ENCODE peak calls at places on chromosomes 3 and 15, in eight cellular contexts. One of them, this sample, is unnamed.

GRCh38 chr3:179258820-179259219 is 7.9 kb upstream of the KCNMB3 start:
- DNase-seq in right atrium auricular region: no peak
- DNase-seq in foreskin fibroblast: no peak
- DNase-seq in kidney epithelial cell: no peak
- DNase-seq in cardiac muscle cell: no peak
- DNase-seq in mammary epithelial cell: no peak
- DNase-seq in fibroblast of mammary gland: no peak
- DNase-seq in left lung: no peak
- DNase-seq in this sample: no peak

GRCh38 chr15:72770673-72771328 is 12.8 kb downstream of the ADPGK start:
- DNase-seq in right atrium auricular region: no peak
- DNase-seq in foreskin fibroblast: no peak
- DNase-seq in kidney epithelial cell: no peak
- DNase-seq in cardiac muscle cell: no peak
- DNase-seq in mammary epithelial cell: no peak
- DNase-seq in fibroblast of mammary gland: peak; percentile 7
- DNase-seq in left lung: no peak
- DNase-seq in this sample: no peak

GRCh38 chr3:58151637-58152036 is 59.1 kb downstream of the DNASE1L3 start:
- DNase-seq in right atrium auricular region: no peak
- DNase-seq in foreskin fibroblast: no peak
- DNase-seq in kidney epithelial cell: no peak
- DNase-seq in cardiac muscle cell: no peak
- DNase-seq in mammary epithelial cell: no peak
- DNase-seq in fibroblast of mammary gland: no peak
- DNase-seq in left lung: no peak
- DNase-seq in this sample: no peak

GRCh38 chr3:127325630-127325961 is 37.8 kb upstream of the PRR20G start:
- DNase-seq in right atrium auricular region: peak; percentile 62
- DNase-seq in foreskin fibroblast: no peak
- DNase-seq in kidney epithelial cell: no peak
- DNase-seq in cardiac muscle cell: peak; percentile 59
- DNase-seq in mammary epithelial cell: peak; percentile 72
- DNase-seq in fibroblast of mammary gland: peak; percentile 13
- DNase-seq in left lung: no peak
- DNase-seq in this sample: no peak

GRCh38 chr15:78264304-78265136 is at the start of gene DNAJA4:
- DNase-seq in right atrium auricular region: peak; percentile 66
- DNase-seq in foreskin fibroblast: no peak
- DNase-seq in kidney epithelial cell: no peak
- DNase-seq in cardiac muscle cell: peak; percentile 71
- DNase-seq in mammary epithelial cell: no peak
- DNase-seq in fibroblast of mammary gland: peak; percentile 37
- DNase-seq in left lung: peak; percentile 88
- DNase-seq in this sample: peak; percentile 51

GRCh38 chr3:12993623-12994356 is 79.4 kb downstream of the IQSEC1 start:
- DNase-seq in right atrium auricular region: no peak
- DNase-seq in foreskin fibroblast: no peak
- DNase-seq in kidney epithelial cell: no peak
- DNase-seq in cardiac muscle cell: no peak
- DNase-seq in mammary epithelial cell: no peak
- DNase-seq in fibroblast of mammary gland: no peak
- DNase-seq in left lung: peak; percentile 88
- DNase-seq in this sample: peak; percentile 40

GRCh38 chr3:154191520-154191919 is 70.3 kb downstream of the ARHGEF26 start:
- DNase-seq in right atrium auricular region: no peak
- DNase-seq in foreskin fibroblast: no peak
- DNase-seq in kidney epithelial cell: no peak
- DNase-seq in cardiac muscle cell: no peak
- DNase-seq in mammary epithelial cell: no peak
- DNase-seq in fibroblast of mammary gland: peak; percentile 4
- DNase-seq in left lung: no peak
- DNase-seq in this sample: no peak

GRCh38 chr3:8621872-8622271 is 22.7 kb downstream of the SSUH2 start:
- DNase-seq in right atrium auricular region: peak; percentile 81
- DNase-seq in foreskin fibroblast: peak; percentile 89
- DNase-seq in kidney epithelial cell: no peak
- DNase-seq in cardiac muscle cell: peak; percentile 93
- DNase-seq in mammary epithelial cell: no peak
- DNase-seq in fibroblast of mammary gland: peak; percentile 95
- DNase-seq in left lung: no peak
- DNase-seq in this sample: no peak

GRCh38 chr3:143241556-143241955 is 122.0 kb downstream of the CHST2 start:
- DNase-seq in right atrium auricular region: no peak
- DNase-seq in foreskin fibroblast: peak; percentile 29
- DNase-seq in kidney epithelial cell: no peak
- DNase-seq in cardiac muscle cell: no peak
- DNase-seq in mammary epithelial cell: no peak
- DNase-seq in fibroblast of mammary gland: peak; percentile 51
- DNase-seq in left lung: no peak
- DNase-seq in this sample: no peak

GRCh38 chr15:58760385-58761009 is 10.6 kb upstream of the MINDY2 start:
- DNase-seq in right atrium auricular region: no peak
- DNase-seq in foreskin fibroblast: no peak
- DNase-seq in kidney epithelial cell: no peak
- DNase-seq in cardiac muscle cell: no peak
- DNase-seq in mammary epithelial cell: no peak
- DNase-seq in fibroblast of mammary gland: no peak
- DNase-seq in left lung: no peak
- DNase-seq in this sample: peak; percentile 17

GRCh38 chr3:156518726-156519125 is 36.2 kb downstream of the SSR3 start:
- DNase-seq in right atrium auricular region: no peak
- DNase-seq in foreskin fibroblast: peak; percentile 59
- DNase-seq in kidney epithelial cell: no peak
- DNase-seq in cardiac muscle cell: no peak
- DNase-seq in mammary epithelial cell: peak; percentile 32
- DNase-seq in fibroblast of mammary gland: peak; percentile 80
- DNase-seq in left lung: no peak
- DNase-seq in this sample: no peak

GRCh38 chr3:125959317-125960065 is 9.5 kb upstream of the ROPN1B start:
- DNase-seq in right atrium auricular region: no peak
- DNase-seq in foreskin fibroblast: no peak
- DNase-seq in kidney epithelial cell: no peak
- DNase-seq in cardiac muscle cell: no peak
- DNase-seq in mammary epithelial cell: no peak
- DNase-seq in fibroblast of mammary gland: no peak
- DNase-seq in left lung: peak; percentile 67
- DNase-seq in this sample: no peak

GRCh38 chr3:114451051-114451451 is 157.2 kb downstream of the TIGIT start:
- DNase-seq in right atrium auricular region: no peak
- DNase-seq in foreskin fibroblast: no peak
- DNase-seq in kidney epithelial cell: no peak
- DNase-seq in cardiac muscle cell: peak; percentile 16
- DNase-seq in mammary epithelial cell: no peak
- DNase-seq in fibroblast of mammary gland: no peak
- DNase-seq in left lung: no peak
- DNase-seq in this sample: no peak

GRCh38 chr3:156792114-156792513 is 34.0 kb upstream of the LEKR1 start:
- DNase-seq in right atrium auricular region: no peak
- DNase-seq in foreskin fibroblast: no peak
- DNase-seq in kidney epithelial cell: no peak
- DNase-seq in cardiac muscle cell: no peak
- DNase-seq in mammary epithelial cell: no peak
- DNase-seq in fibroblast of mammary gland: no peak
- DNase-seq in left lung: no peak
- DNase-seq in this sample: no peak

GRCh38 chr3:152834354-152835310 is at the start of gene P2RY1:
- DNase-seq in right atrium auricular region: peak; percentile 64
- DNase-seq in foreskin fibroblast: peak; percentile 42
- DNase-seq in kidney epithelial cell: peak; percentile 16
- DNase-seq in cardiac muscle cell: peak; percentile 86
- DNase-seq in mammary epithelial cell: peak; percentile 71
- DNase-seq in fibroblast of mammary gland: peak; percentile 32
- DNase-seq in left lung: peak; percentile 92
- DNase-seq in this sample: peak; percentile 86

GRCh38 chr15:90419738-90420487 is 31.9 kb downstream of the IQGAP1 start:
- DNase-seq in right atrium auricular region: no peak
- DNase-seq in foreskin fibroblast: peak; percentile 73
- DNase-seq in kidney epithelial cell: no peak
- DNase-seq in cardiac muscle cell: peak; percentile 74
- DNase-seq in mammary epithelial cell: peak; percentile 78
- DNase-seq in fibroblast of mammary gland: peak; percentile 89
- DNase-seq in left lung: no peak
- DNase-seq in this sample: no peak

DNA sequence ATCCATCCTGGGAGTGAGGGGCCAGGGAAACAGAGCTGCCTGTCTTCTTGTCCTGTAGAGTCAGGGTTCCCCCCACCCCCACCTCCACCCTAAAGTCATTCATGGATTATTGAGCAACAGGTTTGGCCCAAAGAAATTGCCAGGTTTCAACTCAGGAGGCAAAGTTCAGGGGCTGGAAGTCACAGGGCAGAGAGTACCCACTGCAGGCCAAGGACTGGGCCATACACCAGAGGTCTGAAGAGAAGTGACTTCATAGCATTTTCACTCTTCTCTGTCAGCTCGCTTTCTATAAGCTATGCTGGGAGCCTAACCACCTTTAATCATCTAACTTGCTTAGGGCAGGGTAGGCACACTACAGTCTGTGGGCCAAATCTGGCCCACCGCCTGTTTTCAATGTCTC is 50.1 kb downstream of the STARD5 start:
- DNase-seq in right atrium auricular region: no peak
- DNase-seq in foreskin fibroblast: no peak
- DNase-seq in kidney epithelial cell: no peak
- DNase-seq in cardiac muscle cell: no peak
- DNase-seq in mammary epithelial cell: no peak
- DNase-seq in fibroblast of mammary gland: no peak
- DNase-seq in left lung: no peak
- DNase-seq in this sample: no peak
- TF ChIP-seq CTCF in right atrium auricular region: no peak
- TF ChIP-seq CTCF in foreskin fibroblast: no peak
- TF ChIP-seq CTCF in kidney epithelial cell: no peak
- TF ChIP-seq CTCF in cardiac muscle cell: no peak
- TF ChIP-seq CTCF in mammary epithelial cell: no peak
- TF ChIP-seq CTCF in fibroblast of mammary gland: no peak
- TF ChIP-seq CTCF in left lung: no peak
- TF ChIP-seq CTCF in this sample: no peak

DNA sequence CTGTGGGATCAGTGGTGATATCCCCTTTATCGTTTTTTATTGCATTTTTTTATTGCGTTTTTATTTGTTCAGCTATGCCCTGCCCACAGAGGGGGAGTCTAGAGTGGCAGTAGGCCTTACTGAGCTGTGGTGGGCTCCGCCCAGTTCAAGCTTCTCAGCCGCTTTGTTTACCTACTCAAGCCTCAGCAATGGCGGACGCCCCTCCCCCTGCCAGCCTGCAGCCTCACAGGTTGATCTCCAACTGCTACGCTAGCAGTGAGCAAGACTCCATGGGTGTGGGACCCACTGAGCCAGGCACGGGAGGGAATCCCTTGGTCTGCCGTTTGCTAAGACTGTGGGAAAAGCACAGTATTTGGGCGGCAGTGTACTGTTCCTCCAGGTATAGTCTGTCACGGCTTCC is 500.6 kb upstream of the MCTP2 start:
- DNase-seq in right atrium auricular region: no peak
- DNase-seq in foreskin fibroblast: no peak
- DNase-seq in kidney epithelial cell: no peak
- DNase-seq in cardiac muscle cell: no peak
- DNase-seq in mammary epithelial cell: no peak
- DNase-seq in fibroblast of mammary gland: no peak
- DNase-seq in left lung: peak; percentile 59
- DNase-seq in this sample: no peak
- TF ChIP-seq CTCF in right atrium auricular region: no peak
- TF ChIP-seq CTCF in foreskin fibroblast: no peak
- TF ChIP-seq CTCF in kidney epithelial cell: no peak
- TF ChIP-seq CTCF in cardiac muscle cell: no peak
- TF ChIP-seq CTCF in mammary epithelial cell: no peak
- TF ChIP-seq CTCF in fibroblast of mammary gland: no peak
- TF ChIP-seq CTCF in left lung: no peak
- TF ChIP-seq CTCF in this sample: no peak

DNA sequence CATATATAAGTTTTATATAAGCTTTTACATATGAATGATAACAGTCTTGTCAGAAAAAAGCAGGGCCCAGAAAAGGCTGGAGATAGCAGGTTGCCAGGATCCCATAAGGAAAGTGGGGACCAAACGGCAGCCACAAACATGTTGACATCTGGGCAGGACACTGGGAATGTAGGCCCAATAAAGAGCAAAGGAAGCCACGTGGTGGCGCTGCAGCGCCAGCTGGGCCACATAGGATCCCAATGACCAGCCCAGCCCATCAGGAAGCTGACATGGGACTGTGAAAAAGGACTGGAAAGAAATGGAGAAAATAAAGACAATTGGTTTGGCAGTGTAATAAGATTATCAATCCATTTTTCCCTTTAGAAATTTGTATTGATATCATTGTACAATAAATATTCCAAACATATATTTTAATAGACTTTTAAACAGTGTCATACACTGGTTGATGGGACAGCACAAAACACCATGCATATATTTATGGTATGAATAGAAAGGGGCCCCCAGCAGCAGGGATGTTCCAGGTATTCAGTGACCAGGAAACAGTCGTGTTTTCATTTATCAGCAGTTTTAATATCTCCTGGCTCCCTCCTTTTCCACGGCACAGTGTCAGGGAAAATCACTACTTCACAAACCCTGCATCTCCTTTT is 89.0 kb upstream of the STRIT1 start:
- DNase-seq in right atrium auricular region: peak; percentile 81
- DNase-seq in foreskin fibroblast: peak; percentile 64
- DNase-seq in kidney epithelial cell: no peak
- DNase-seq in cardiac muscle cell: peak; percentile 68
- DNase-seq in mammary epithelial cell: peak; percentile 52
- DNase-seq in fibroblast of mammary gland: peak; percentile 73
- DNase-seq in left lung: peak; percentile 87
- DNase-seq in this sample: peak; percentile 89
- TF ChIP-seq CTCF in right atrium auricular region: peak; percentile 70
- TF ChIP-seq CTCF in foreskin fibroblast: peak; percentile 83
- TF ChIP-seq CTCF in kidney epithelial cell: peak; percentile 92
- TF ChIP-seq CTCF in cardiac muscle cell: peak; percentile 84
- TF ChIP-seq CTCF in mammary epithelial cell: peak; percentile 94
- TF ChIP-seq CTCF in fibroblast of mammary gland: peak; percentile 95
- TF ChIP-seq CTCF in left lung: peak; percentile 29
- TF ChIP-seq CTCF in this sample: peak; percentile 58

GRCh38 chr3:185822221-185822956 is 2.5 kb downstream of the IGF2BP2 start:
- DNase-seq in right atrium auricular region: no peak
- DNase-seq in foreskin fibroblast: peak; percentile 59
- DNase-seq in kidney epithelial cell: no peak
- DNase-seq in cardiac muscle cell: peak; percentile 68
- DNase-seq in mammary epithelial cell: peak; percentile 71
- DNase-seq in fibroblast of mammary gland: peak; percentile 83
- DNase-seq in left lung: no peak
- DNase-seq in this sample: no peak

GRCh38 chr3:185824467-185825378 is at the start of gene IGF2BP2:
- DNase-seq in right atrium auricular region: peak; percentile 66
- DNase-seq in foreskin fibroblast: peak; percentile 87
- DNase-seq in kidney epithelial cell: no peak
- DNase-seq in cardiac muscle cell: peak; percentile 93
- DNase-seq in mammary epithelial cell: peak; percentile 83
- DNase-seq in fibroblast of mammary gland: peak; percentile 68
- DNase-seq in left lung: peak; percentile 92
- DNase-seq in this sample: peak; percentile 81

GRCh38 chr3:185822957-185823279 is 1.9 kb downstream of the IGF2BP2 start:
- DNase-seq in right atrium auricular region: no peak
- DNase-seq in foreskin fibroblast: no peak
- DNase-seq in kidney epithelial cell: no peak
- DNase-seq in cardiac muscle cell: no peak
- DNase-seq in mammary epithelial cell: no peak
- DNase-seq in fibroblast of mammary gland: no peak
- DNase-seq in left lung: no peak
- DNase-seq in this sample: no peak

GRCh38 chr3:185824051-185824466 is 783 bp downstream of the IGF2BP2 start:
- DNase-seq in right atrium auricular region: no peak
- DNase-seq in foreskin fibroblast: no peak
- DNase-seq in kidney epithelial cell: no peak
- DNase-seq in cardiac muscle cell: peak; percentile 32
- DNase-seq in mammary epithelial cell: peak; percentile 43
- DNase-seq in fibroblast of mammary gland: no peak
- DNase-seq in left lung: peak; percentile 77
- DNase-seq in this sample: peak; percentile 20

GRCh38 chr3:185823280-185824044 is 1.4 kb downstream of the IGF2BP2 start:
- DNase-seq in right atrium auricular region: no peak
- DNase-seq in foreskin fibroblast: no peak
- DNase-seq in kidney epithelial cell: no peak
- DNase-seq in cardiac muscle cell: peak; percentile 58
- DNase-seq in mammary epithelial cell: peak; percentile 44
- DNase-seq in fibroblast of mammary gland: no peak
- DNase-seq in left lung: peak; percentile 88
- DNase-seq in this sample: peak; percentile 43
- TF ChIP-seq CTCF in right atrium auricular region: peak; percentile 20
- TF ChIP-seq CTCF in foreskin fibroblast: peak; percentile 9
- TF ChIP-seq CTCF in kidney epithelial cell: peak; percentile 34
- TF ChIP-seq CTCF in cardiac muscle cell: peak; percentile 15
- TF ChIP-seq CTCF in mammary epithelial cell: no peak
- TF ChIP-seq CTCF in fibroblast of mammary gland: no peak
- TF ChIP-seq CTCF in left lung: no peak
- TF ChIP-seq CTCF in this sample: no peak

This sample was measured in endothelial cell.